ENCODE peak calls at places on chromosomes 16 and 17, in nine cellular contexts. J is RWPE1, W is mammary epithelial cell, N is ascending aorta, P is PC-3, U is tibial nerve, L is endothelial cell of umbilical vein, A is cardiac muscle cell, I is lung. M is an unnamed sample.

GRCh38 chr16:21053595-21053994 is 97.1 kb downstream of the DNAH3 start:
- DNase-seq in J (no peak), W (no peak), N (no peak), P (no peak), U (no peak), L (no peak), A (no peak), I (no peak), M (no peak)

GRCh38 chr17:79618383-79619067 is 7.7 kb upstream of the RBFOX3 start:
- DNase-seq in J (no peak), W (no peak), N (no peak), P (no peak), U (no peak), L (no peak), A (no peak), I (no peak), M (no peak)

GRCh38 chr17:37160940-37161339 is 212.2 kb downstream of the AATF start:
- DNase-seq in J (peak; percentile 48), W (peak; percentile 70), N (no peak), P (peak; percentile 43), U (no peak), L (peak; percentile 60), A (peak; percentile 62), I (no peak), M (no peak)

GRCh38 chr16:46885960-46886763 is 2.0 kb downstream of the GPT2 start:
- DNase-seq in J (peak; percentile 36), W (peak; percentile 66), N (no peak), P (no peak), U (peak; percentile 17), L (no peak), A (peak; percentile 86), I (no peak), M (no peak)

GRCh38 chr16:51155199-51155607 is 4.1 kb upstream of the SALL1 start:
- DNase-seq in J (no peak), W (no peak), N (no peak), P (no peak), U (no peak), L (no peak), A (no peak), I (no peak), M (no peak)

GRCh38 chr16:49439050-49439449 is 65.4 kb downstream of the C16orf78 start:
- DNase-seq in J (no peak), W (no peak), N (no peak), P (no peak), U (no peak), L (no peak), A (no peak), I (no peak), M (no peak)

GRCh38 chr17:17823433-17824118 is 13.2 kb downstream of the SREBF1 start:
- DNase-seq in J (peak; percentile 98), W (peak; percentile 86), N (peak; percentile 87), P (peak; percentile 96), U (peak; percentile 77), L (peak; percentile 68), A (peak; percentile 88), I (peak; percentile 83), M (peak; percentile 78)

GRCh38 chr17:50169121-50169764 is 3.4 kb downstream of the SGCA start:
- DNase-seq in J (peak; percentile 57), W (peak; percentile 68), N (no peak), P (peak; percentile 80), U (no peak), L (peak; percentile 65), A (peak; percentile 80), I (peak; percentile 52), M (peak; percentile 32)

GRCh38 chr17:34095101-34095500 is 160.0 kb upstream of the CCL2 start:
- DNase-seq in J (no peak), W (no peak), N (no peak), P (no peak), U (no peak), L (no peak), A (no peak), I (no peak), M (no peak)

GRCh38 chr16:77307764-77308561 is 108.8 kb downstream of the SYCE1L start:
- DNase-seq in J (peak; percentile 55), W (peak; percentile 97), N (no peak), P (peak; percentile 82), U (no peak), L (peak; percentile 87), A (peak; percentile 70), I (no peak), M (no peak)

GRCh38 chr17:59154335-59154720 is 658 bp downstream of the SKA2 start:
- DNase-seq in J (peak; percentile 13), W (peak; percentile 64), N (no peak), P (peak; percentile 56), U (peak; percentile 23), L (no peak), A (peak; percentile 62), I (peak; percentile 44), M (no peak)

GRCh38 chr17:44293509-44294226 is 14.7 kb upstream of the RUNDC3A start:
- DNase-seq in J (no peak), W (no peak), N (no peak), P (no peak), U (no peak), L (no peak), A (no peak), I (no peak), M (no peak)

GRCh38 chr16:80852261-80852872 is 48.0 kb upstream of the CDYL2 start:
- DNase-seq in J (peak; percentile 5), W (peak; percentile 2), N (no peak), P (peak; percentile 69), U (no peak), L (peak; percentile 53), A (peak; percentile 27), I (no peak), M (no peak)
- TF ChIP-seq CTCF in J (peak; percentile 11), W (peak; percentile 42), N (no peak), P (peak; percentile 74), U (no peak), L (peak; percentile 60), A (peak; percentile 48), I (no peak), M (peak; percentile 39)

GRCh38 chr17:21003007-21003621 is 39.7 kb downstream of the USP22 start:
- DNase-seq in J (no peak), W (no peak), N (no peak), P (no peak), U (no peak), L (no peak), A (no peak), I (no peak), M (no peak)

GRCh38 chr17:21005367-21005766 is 37.4 kb downstream of the USP22 start:
- DNase-seq in J (no peak), W (no peak), N (no peak), P (no peak), U (no peak), L (peak; percentile 24), A (no peak), I (no peak), M (no peak)

GRCh38 chr17:21007646-21008045 is 35.2 kb downstream of the USP22 start:
- DNase-seq in J (no peak), W (no peak), N (no peak), P (no peak), U (no peak), L (no peak), A (no peak), I (no peak), M (no peak)

GRCh38 chr17:21004016-21004930 is 38.5 kb downstream of the USP22 start:
- DNase-seq in J (no peak), W (no peak), N (no peak), P (no peak), U (no peak), L (no peak), A (no peak), I (no peak), M (no peak)

DNA sequence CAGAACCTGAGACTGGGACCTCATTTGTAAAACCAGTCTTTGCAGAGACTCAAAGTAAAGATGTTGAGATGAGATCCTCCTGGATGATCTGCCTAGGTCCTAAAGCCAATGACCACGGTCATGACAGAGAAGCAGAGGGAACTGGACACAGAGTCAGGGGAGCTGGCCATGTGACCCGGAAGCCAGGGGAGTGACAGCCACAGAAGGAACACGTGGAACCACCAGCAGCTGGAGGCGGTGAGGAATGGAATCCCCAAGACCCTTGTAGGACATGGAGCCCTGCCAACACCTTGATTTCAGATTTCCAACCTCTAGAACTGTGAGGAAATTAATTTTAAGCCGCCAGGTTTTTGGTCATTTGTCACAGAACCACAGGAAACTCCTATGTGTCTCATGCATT is 37.0 kb downstream of the USP22 start:
- DNase-seq in J (no peak), W (no peak), N (no peak), P (no peak), U (no peak), L (no peak), A (no peak), I (no peak), M (no peak)
- H3K27ac ChIP-seq in J (no peak overlapping the region), W (no peak overlapping the region), N (no peak overlapping the region), P (no peak overlapping the region), U (peak overlapping the region; percentile 50), L (no peak overlapping the region), A (peak overlapping the region; percentile 51), I (no peak overlapping the region), M (no peak overlapping the region)

DNA sequence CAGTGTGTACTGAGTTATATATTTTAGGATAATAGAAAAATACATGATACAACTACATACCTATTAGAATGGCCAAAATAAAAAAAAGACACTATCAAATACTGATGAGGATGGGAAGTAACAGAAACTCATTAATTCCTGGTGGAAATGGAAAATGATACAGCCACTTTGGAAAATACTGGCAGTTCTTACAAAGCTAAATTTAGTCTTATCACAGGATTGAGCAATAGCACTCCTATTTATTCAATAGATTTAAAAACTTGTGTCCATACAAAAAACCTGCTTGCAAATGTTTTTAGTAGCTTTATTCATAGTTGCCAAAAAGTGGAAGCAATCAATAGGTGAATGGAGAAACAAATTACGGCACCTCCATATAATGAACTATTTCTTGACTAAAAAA is 141.9 kb downstream of the CDK5R1 start:
- DNase-seq in J (no peak), W (no peak), N (no peak), P (no peak), U (no peak), L (no peak), A (no peak), I (no peak), M (no peak)
- TF ChIP-seq CTCF in J (no peak), W (no peak), N (no peak), P (no peak), U (no peak), L (no peak), A (no peak), I (no peak), M (no peak)

DNA sequence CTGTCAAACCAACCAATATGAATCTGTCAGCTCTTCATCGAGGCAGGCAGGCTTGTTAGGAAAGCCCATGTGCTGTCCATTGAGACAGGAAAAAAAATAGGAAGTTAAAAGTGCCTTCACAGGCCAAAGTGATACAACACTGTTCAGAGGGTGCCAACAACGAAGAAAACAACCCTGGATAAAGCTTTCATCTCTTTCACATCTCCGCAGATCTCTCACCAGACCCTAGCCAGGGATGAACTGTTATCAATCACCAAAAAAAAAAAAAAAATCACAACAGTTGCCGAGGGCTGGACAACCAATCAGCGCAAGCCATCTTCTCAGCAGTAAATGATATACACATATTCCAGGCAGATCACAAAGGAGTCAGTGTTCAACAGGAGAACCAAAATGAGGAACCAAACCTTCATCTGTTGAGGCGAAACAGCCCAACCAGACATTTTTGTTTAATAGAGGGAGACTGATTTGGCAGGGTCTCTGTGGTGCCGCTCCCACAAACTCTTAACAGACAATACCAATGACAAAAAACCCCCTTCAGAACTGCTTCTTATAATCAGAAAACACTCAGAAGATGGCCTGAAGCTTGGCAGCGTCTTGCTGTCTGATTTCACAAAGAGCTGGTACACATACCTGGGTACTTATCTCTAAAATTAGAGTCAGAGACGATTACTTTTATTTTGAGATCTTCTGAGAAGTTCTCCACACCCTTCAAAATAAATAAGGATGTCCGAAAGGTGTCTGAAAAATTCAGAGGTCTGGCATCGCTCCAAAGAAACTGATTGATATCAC is 1.9 kb downstream of the MAP3K14 start:
- DNase-seq in J (no peak), W (no peak), N (no peak), P (peak; percentile 4), U (no peak), L (peak; percentile 50), A (no peak), I (no peak), M (no peak)
- H3K27ac ChIP-seq in J (no peak overlapping the region), W (peak overlapping the region; percentile 24), N (no peak overlapping the region), P (peak overlapping the region; percentile 94), U (peak overlapping the region; percentile 96), L (no peak overlapping the region), A (no peak overlapping the region), I (peak overlapping the region; percentile 81), M (peak overlapping the region; percentile 84)

M was measured in CD4-positive, alpha-beta T cell.